ENCODE peak calls at places on chromosomes 13 and 19, in four cellular contexts. O is K562, Z is GM12878, U is HepG2. Q is an unnamed sample.

GRCh38 chr19:5130371-5131030 is 161.6 kb downstream of the KDM4B start:
- DNase-seq in O (no peak), Z (peak), U (no peak), Q (no peak)

GRCh38 chr19:5065717-5066116 is 96.8 kb downstream of the KDM4B start:
- DNase-seq in O (no peak), Z (no peak), U (no peak), Q (no peak)

GRCh38 chr13:58884810-58885209 is 1253.3 kb downstream of the PCDH17 start:
- DNase-seq in O (no peak), Z (no peak), U (no peak), Q (no peak)

GRCh38 chr13:48231080-48231479 is 1.9 kb upstream of the ITM2B start:
- DNase-seq in O (no peak), Z (no peak), U (no peak), Q (no peak)

GRCh38 chr19:46631481-46631880 is 4.5 kb downstream of the GNG8 start:
- DNase-seq in O (no peak), Z (no peak), U (no peak), Q (no peak)

GRCh38 chr13:31394491-31394890 is 194.7 kb downstream of the B3GLCT start:
- DNase-seq in O (no peak), Z (no peak), U (no peak), Q (no peak)

GRCh38 chr19:44845286-44845611 is 848 bp upstream of the NECTIN2 start:
- DNase-seq in O (no peak), Z (no peak), U (no peak), Q (no peak)

GRCh38 chr13:44165895-44166496 is 207.6 kb upstream of the SERP2 start:
- DNase-seq in O (no peak), Z (no peak), U (no peak), Q (no peak)

GRCh38 chr19:45498411-45499195 is at the start of gene PPM1N:
- DNase-seq in O (peak), Z (no peak), U (no peak), Q (no peak)

GRCh38 chr13:43546821-43547220 is 240.0 kb downstream of the ENOX1 start:
- DNase-seq in O (no peak), Z (no peak), U (no peak), Q (no peak)

GRCh38 chr19:56211718-56212117 is 9.6 kb downstream of the ZSCAN5C start:
- DNase-seq in O (peak), Z (no peak), U (no peak), Q (no peak)

GRCh38 chr19:56221851-56222250 is 19.8 kb downstream of the ZSCAN5C start:
- DNase-seq in O (no peak), Z (no peak), U (no peak), Q (no peak)

GRCh38 chr19:56222901-56223300 is 20.8 kb downstream of the ZSCAN5C start:
- DNase-seq in O (no peak), Z (no peak), U (no peak), Q (no peak)

DNA sequence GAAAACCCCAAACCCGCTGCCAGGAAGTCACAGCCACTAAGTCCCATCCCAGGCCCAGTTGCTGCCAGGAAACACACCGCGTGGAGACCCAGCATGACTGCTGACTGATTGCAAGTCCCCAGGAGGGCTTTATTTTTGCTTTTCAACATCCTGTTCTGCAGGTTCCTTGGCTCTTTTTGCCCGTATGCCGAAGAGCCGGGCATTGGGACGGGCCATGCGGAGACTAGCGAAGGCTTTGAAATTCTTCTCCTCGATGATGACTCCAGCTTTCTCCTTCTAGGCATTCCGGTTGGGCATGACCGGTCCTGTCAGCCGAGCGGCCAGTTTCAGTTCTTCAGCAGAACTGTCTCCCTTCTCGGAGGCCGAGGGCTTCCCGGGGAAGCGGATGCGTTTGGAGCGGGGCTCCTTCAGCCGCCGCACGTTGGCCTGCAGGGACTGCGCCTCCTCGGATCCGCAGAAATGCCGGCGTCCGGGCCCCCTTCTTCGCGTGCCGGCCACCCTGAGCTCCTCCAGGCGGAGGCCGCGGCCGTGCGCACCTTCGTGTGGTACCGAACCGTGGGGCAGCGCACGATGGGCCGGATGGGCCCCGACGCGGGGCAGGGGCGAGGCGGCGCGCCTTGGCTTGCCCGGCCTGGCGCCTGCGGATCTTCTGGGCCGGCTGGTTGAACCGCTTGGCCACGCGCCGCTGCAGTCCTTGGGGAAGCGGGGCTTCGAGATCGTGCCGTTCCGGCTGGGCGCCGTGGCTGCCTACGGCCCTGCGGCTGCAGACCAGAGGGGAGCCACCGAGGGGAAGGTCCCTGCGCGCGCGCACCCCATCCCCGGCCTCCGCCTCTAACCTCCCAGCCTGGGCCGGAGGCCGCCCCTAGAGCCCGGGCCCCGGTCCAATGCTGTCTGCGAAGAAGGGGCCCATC is 15.2 kb downstream of the ZSCAN5C start:
- DNase-seq in O (no peak), Z (no peak), U (no peak), Q (no peak)
- TF ChIP-seq SP1 in O (no peak), Z (no peak), U (no peak), Q (no peak)

GRCh38 chr13:105410602-105411001 is 1124.9 kb downstream of the EFNB2 start:
- DNase-seq in O (peak), Z (no peak), U (peak), Q (peak)
- TF ChIP-seq TARDBP in O (no peak), Z (no peak), U (no peak), Q (no peak)

GRCh38 chr19:34359954-34360315 is 5.1 kb upstream of the GPI start:
- DNase-seq in O (no peak), Z (no peak), U (no peak), Q (no peak)
- TF ChIP-seq FOXK2 in O (no peak), Z (no peak), U (no peak), Q (no peak)

GRCh38 chr13:45830121-45830520 is 21.4 kb downstream of the SIAH3 start:
- DNase-seq in O (no peak), Z (no peak), U (no peak), Q (no peak)
- TF ChIP-seq SP1 in O (no peak), Z (no peak), U (no peak), Q (no peak)